ENCODE peak calls at places on chromosomes 12 and 14, in eight cellular contexts. B is A549; E is effector memory CD4-positive, alpha-beta T cell; F is endodermal cell; M is aorta; U is colonic mucosa; S is mesenchymal stem cell; O is esophagus squamous epithelium. J is an unnamed sample.

GRCh38 chr12:47652491-47653234 is 53.2 kb downstream of the RPAP3 start:
- DNase-seq in B (no peak), E (no peak), F (peak; percentile 74), M (peak; percentile 56), U (peak; percentile 25), S (peak; percentile 20), O (no peak), J (peak; percentile 64)

GRCh38 chr12:8948711-8949524 is 527 bp downstream of the M6PR start:
- DNase-seq in B (peak; percentile 28), E (no peak), F (peak; percentile 71), M (no peak), U (peak; percentile 27), S (peak; percentile 83), O (no peak), J (peak; percentile 15)

GRCh38 chr12:132444957-132445883 is 44.7 kb upstream of the FBRSL1 start:
- DNase-seq in B (no peak), E (peak; percentile 57), F (peak; percentile 86), M (peak; percentile 82), U (peak; percentile 39), S (no peak), O (peak; percentile 29), J (no peak)

GRCh38 chr14:94129111-94129757 is at the start of gene IFI27L2:
- DNase-seq in B (peak; percentile 90), E (peak; percentile 66), F (peak; percentile 96), M (peak; percentile 83), U (peak; percentile 81), S (peak; percentile 82), O (no peak), J (peak; percentile 76)

GRCh38 chr14:73887704-73888459 is 1.2 kb downstream of the ZNF410 start:
- DNase-seq in B (no peak), E (no peak), F (no peak), M (no peak), U (no peak), S (no peak), O (no peak), J (no peak)

GRCh38 chr12:1912580-1913376 is 5.7 kb downstream of the CACNA2D4 start:
- DNase-seq in B (no peak), E (no peak), F (peak; percentile 53), M (peak; percentile 21), U (no peak), S (peak; percentile 30), O (no peak), J (no peak)

GRCh38 chr14:104600141-104600643 is 4.4 kb downstream of the TMEM179 start:
- DNase-seq in B (peak; percentile 48), E (no peak), F (no peak), M (no peak), U (no peak), S (no peak), O (no peak), J (no peak)

GRCh38 chr14:22641851-22642250 is 2.3 kb downstream of the OR6J1 start:
- DNase-seq in B (peak; percentile 25), E (no peak), F (no peak), M (no peak), U (no peak), S (no peak), O (no peak), J (no peak)

GRCh38 chr14:93090826-93091583 is 24.7 kb downstream of the ITPK1 start:
- DNase-seq in B (no peak), E (no peak), F (no peak), M (no peak), U (no peak), S (no peak), O (no peak), J (no peak)

GRCh38 chr14:100619382-100620305 is 32.4 kb upstream of the BEGAIN start:
- DNase-seq in B (no peak), E (no peak), F (peak; percentile 35), M (no peak), U (no peak), S (no peak), O (no peak), J (no peak)

GRCh38 chr12:81450920-81451739 is 308.0 kb downstream of the PPFIA2 start:
- DNase-seq in B (peak; percentile 15), E (no peak), F (peak; percentile 89), M (no peak), U (peak; percentile 32), S (peak; percentile 72), O (no peak), J (peak; percentile 46)

GRCh38 chr12:11677024-11677423 is 27.6 kb downstream of the ETV6 start:
- DNase-seq in B (no peak), E (no peak), F (no peak), M (no peak), U (no peak), S (no peak), O (no peak), J (no peak)
- H3K4me1 ChIP-seq in B (no peaks in the 10 kb centered on the region), E (no peaks in the 10 kb centered on the region), F (no peaks in the 10 kb centered on the region), M (peaks cover 13% of the 10 kb centered on the region), U (no peaks in the 10 kb centered on the region), S (peaks cover 15% of the 10 kb centered on the region), O (peaks cover 3% of the 10 kb centered on the region), J (no peaks in the 10 kb centered on the region)

DNA sequence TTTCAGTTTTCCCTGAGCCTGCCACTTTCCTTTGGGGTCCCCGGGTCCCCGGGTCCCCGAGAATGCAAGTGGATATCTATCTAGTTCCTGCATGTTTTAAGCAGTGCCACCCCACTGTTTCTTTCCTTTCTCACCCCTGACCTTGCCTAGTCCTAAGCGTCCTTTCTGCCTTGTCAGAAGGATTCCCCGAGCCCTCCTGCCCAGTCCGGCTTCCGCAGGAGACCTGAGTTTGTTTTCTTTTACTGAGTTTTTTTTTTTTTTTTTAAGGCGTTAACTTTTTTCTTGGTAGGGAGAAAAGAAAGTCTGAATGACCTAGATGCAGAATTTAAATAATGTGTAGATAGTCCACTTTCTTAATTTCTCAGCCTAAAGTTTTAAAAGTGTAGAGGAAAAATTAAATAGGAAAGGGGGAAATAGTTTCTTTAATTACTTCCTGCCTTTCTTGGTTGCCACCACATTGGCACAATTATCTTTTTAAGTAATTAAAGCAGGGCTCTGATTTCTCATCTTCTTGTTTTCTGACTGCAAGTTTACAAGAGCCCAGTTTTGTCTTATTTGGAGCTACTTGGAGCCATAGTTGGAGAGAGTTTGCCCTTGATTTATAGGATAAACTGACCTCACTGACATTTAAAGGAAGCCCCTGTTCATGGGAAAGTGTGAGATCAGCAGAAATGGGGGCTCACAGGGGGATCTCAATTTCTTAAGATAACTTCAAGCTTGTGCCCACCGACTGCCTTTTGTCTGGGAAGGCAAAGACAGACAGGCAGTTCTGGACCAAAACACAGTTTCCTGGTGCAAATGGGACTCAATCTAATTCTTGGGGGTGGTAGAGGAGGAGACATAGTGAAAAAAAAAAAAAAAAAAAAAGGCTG is 2.9 kb downstream of the PAX9 start:
- DNase-seq in B (no peak), E (no peak), F (no peak), M (no peak), U (no peak), S (no peak), O (no peak), J (no peak)
- H3K4me3 ChIP-seq in B (no peak overlapping the region), E (no peak overlapping the region), F (peak overlapping the region; percentile 79), M (no peak overlapping the region), U (no peak overlapping the region), S (peak overlapping the region; percentile 44), O (peak overlapping the region; percentile 71), J (no peak overlapping the region)

GRCh38 chr14:106625181-106625580 is 1098.8 kb downstream of the TMEM121 start:
- DNase-seq in B (no peak), E (no peak), F (no peak), M (no peak), U (no peak), S (no peak), O (no peak), J (no peak)

GRCh38 chr14:106619618-106620017 is 1093.2 kb downstream of the TMEM121 start:
- DNase-seq in B (no peak), E (no peak), F (no peak), M (no peak), U (no peak), S (no peak), O (no peak), J (peak; percentile 9)

GRCh38 chr14:106622200-106622745 is 1095.9 kb downstream of the TMEM121 start:
- DNase-seq in B (no peak), E (no peak), F (no peak), M (no peak), U (no peak), S (no peak), O (no peak), J (no peak)

GRCh38 chr14:106620368-106620767 is 1094.0 kb downstream of the TMEM121 start:
- DNase-seq in B (no peak), E (no peak), F (no peak), M (no peak), U (no peak), S (no peak), O (no peak), J (no peak)
- H3K9me3 ChIP-seq in B (no peaks in the 10 kb centered on the region), E (no peaks in the 10 kb centered on the region), F (peaks cover 92% of the 10 kb centered on the region), M (peaks cover 1% of the 10 kb centered on the region), U (no peaks in the 10 kb centered on the region), S (no peaks in the 10 kb centered on the region), O (no peaks in the 10 kb centered on the region), J (no peaks in the 10 kb centered on the region)

GRCh38 chr14:84282618-84283017 is 1247.3 kb upstream of the FLRT2 start:
- DNase-seq in B (no peak), E (no peak), F (no peak), M (no peak), U (no peak), S (no peak), O (no peak), J (no peak)
- H3K4me1 ChIP-seq in B (no peaks in the 10 kb centered on the region), E (no peaks in the 10 kb centered on the region), F (no peaks in the 10 kb centered on the region), M (no peaks in the 10 kb centered on the region), U (no peaks in the 10 kb centered on the region), S (no peaks in the 10 kb centered on the region), O (no peaks in the 10 kb centered on the region), J (no peaks in the 10 kb centered on the region)

DNA sequence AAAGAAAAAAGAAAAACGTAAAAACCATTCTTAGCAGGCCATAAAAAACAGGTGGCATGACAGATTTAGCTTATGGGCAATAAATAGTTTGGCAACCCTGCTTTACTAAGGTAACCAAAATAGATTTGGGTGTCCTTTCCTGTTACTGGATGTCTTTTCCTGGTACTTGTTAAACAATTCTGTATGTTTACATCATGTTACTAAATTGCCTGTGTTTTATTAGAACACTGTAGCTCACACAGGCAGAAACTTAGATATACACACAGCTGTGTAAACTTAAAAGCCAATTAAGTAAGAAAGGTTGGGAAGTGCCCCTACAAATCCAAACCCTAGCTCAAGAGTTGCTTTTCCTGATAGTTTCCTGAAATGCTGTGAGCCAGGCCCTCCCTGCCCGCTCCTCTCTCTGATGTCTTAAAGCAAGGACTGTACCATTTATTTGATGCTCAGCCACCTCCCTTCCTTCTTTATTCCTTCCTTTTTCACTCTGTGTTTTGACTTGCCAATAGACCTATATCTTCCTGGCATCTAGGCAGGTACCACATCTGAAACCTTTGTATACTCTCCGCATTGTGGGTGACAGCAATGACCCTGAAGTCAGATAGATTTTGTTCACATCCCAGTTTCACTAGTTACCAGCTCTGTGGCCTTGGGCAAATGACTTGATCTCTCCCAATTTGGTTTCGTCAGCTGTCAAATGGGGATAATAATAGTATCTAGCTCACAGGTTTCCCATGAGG is 3.7 kb upstream of the CAMKK2 start:
- DNase-seq in B (no peak), E (no peak), F (peak; percentile 27), M (no peak), U (no peak), S (no peak), O (no peak), J (no peak)
- H3K4me3 ChIP-seq in B (no peak overlapping the region), E (no peak overlapping the region), F (no peak overlapping the region), M (no peak overlapping the region), U (no peak overlapping the region), S (no peak overlapping the region), O (no peak overlapping the region), J (no peak overlapping the region)

GRCh38 chr14:83765200-83765599 is 1764.7 kb upstream of the FLRT2 start:
- DNase-seq in B (no peak), E (no peak), F (no peak), M (no peak), U (no peak), S (no peak), O (no peak), J (no peak)
- H3K9me3 ChIP-seq in B (peaks cover 3% of the 10 kb centered on the region), E (no peaks in the 10 kb centered on the region), F (peaks cover 14% of the 10 kb centered on the region), M (no peaks in the 10 kb centered on the region), U (no peaks in the 10 kb centered on the region), S (no peaks in the 10 kb centered on the region), O (no peaks in the 10 kb centered on the region), J (no peaks in the 10 kb centered on the region)

J was measured in Caco-2.